ENCODE peak calls at places on chromosome 14, in eight cellular contexts. E is retina, B is RKO, Y is H1, H is B cell, I is SJSA1, M is HS-27A, O is esophagus muscularis mucosa. L is an unnamed sample.

GRCh38 chr14:46487582-46488350 is 163.8 kb downstream of the RPL10L start:
- DNase-seq in Y (no peak), I (no peak), B (no peak), M (no peak), E (no peak), O (no peak), H (no peak), L (no peak)

GRCh38 chr14:101880016-101880297 is 84.4 kb upstream of the DYNC1H1 start:
- DNase-seq in B (no peak), O (no peak), Y (no peak), H (no peak), I (no peak), E (no peak), M (no peak), L (no peak)

GRCh38 chr14:41498959-41499358 is 107.7 kb upstream of the LRFN5 start:
- DNase-seq in E (no peak), Y (no peak), B (no peak), O (no peak), I (no peak), H (no peak), M (no peak), L (no peak)

GRCh38 chr14:95527392-95528002 is 7.4 kb upstream of the GLRX5 start:
- DNase-seq in O (no peak), H (peak), Y (no peak), M (no peak), E (no peak), I (no peak), B (peak), L (no peak)

GRCh38 chr14:102659797-102660196 is 67.3 kb downstream of the RCOR1 start:
- DNase-seq in B (peak), M (no peak), I (no peak), Y (no peak), H (no peak), E (no peak), O (no peak), L (no peak)

GRCh38 chr14:91354221-91354916 is 63.3 kb downstream of the CCDC88C start:
- DNase-seq in H (no peak), I (no peak), O (no peak), M (no peak), Y (no peak), B (no peak), E (no peak), L (no peak)

GRCh38 chr14:91693342-91693741 is 38.5 kb downstream of the CATSPERB start:
- DNase-seq in Y (no peak), B (peak), E (no peak), M (no peak), O (no peak), H (no peak), I (no peak), L (no peak)

GRCh38 chr14:81313775-81314429 is 86.2 kb downstream of the STON2 start:
- DNase-seq in B (no peak), H (no peak), E (no peak), O (no peak), I (no peak), M (no peak), Y (no peak), L (no peak)

GRCh38 chr14:73662439-73663056 is 17.8 kb downstream of the DNAL1 start:
- DNase-seq in M (peak), Y (peak), I (peak), E (no peak), H (no peak), O (no peak), B (peak), L (no peak)

GRCh38 chr14:67787673-67788072 is 28.7 kb downstream of the ZFYVE26 start:
- DNase-seq in Y (no peak), O (no peak), B (no peak), H (no peak), M (no peak), I (no peak), E (no peak), L (no peak)

GRCh38 chr14:54942913-54943312 is 40.3 kb upstream of the GCH1 start:
- DNase-seq in O (no peak), E (no peak), M (no peak), H (no peak), B (no peak), Y (no peak), I (no peak), L (no peak)